ENCODE peak calls at places on chromosomes 7 and 10, in nine cellular contexts. H is stomach, W is sigmoid colon, Z is breast epithelium, F is endothelial cell of umbilical vein, J is transverse colon, U is GM23338, Y is SK-N-SH, G is H1. M is an unnamed sample. For H3K27me3, the result is how much of the 10 kb centered on the place peaks cover.

GRCh38 chr7:33716581-33717477 is 188.5 kb upstream of the BMPER start:
- DNase-seq in G (no peak), W (no peak), Y (no peak), U (peak), F (peak), Z (no peak), J (no peak), H (no peak), M (no peak)

GRCh38 chr10:91367127-91367531 is 43.0 kb upstream of the HECTD2 start:
- DNase-seq in U (no peak), F (no peak), H (no peak), J (no peak), G (no peak), Y (no peak), Z (no peak), W (no peak), M (no peak)

GRCh38 chr7:112159346-112159745 is 46.9 kb downstream of the DOCK4 start:
- DNase-seq in W (no peak), H (no peak), Z (no peak), G (no peak), F (no peak), Y (no peak), U (no peak), J (no peak), M (no peak)

GRCh38 chr7:81926154-81926553 is 156.3 kb upstream of the HGF start:
- DNase-seq in Z (no peak), H (no peak), J (no peak), F (no peak), G (no peak), U (no peak), Y (no peak), W (no peak), M (no peak)

GRCh38 chr10:124697837-124698559 is 46.2 kb downstream of the FAM53B start:
- DNase-seq in H (no peak), Y (no peak), U (peak), F (no peak), G (no peak), W (no peak), J (no peak), Z (no peak), M (no peak)

GRCh38 chr10:73117976-73118743 is 7.9 kb downstream of the NUDT13 start:
- DNase-seq in W (no peak), G (no peak), F (peak), H (no peak), Y (no peak), U (no peak), J (no peak), Z (no peak), M (no peak)

GRCh38 chr7:113371376-113372043 is 253.2 kb upstream of the SMIM30 start:
- DNase-seq in U (no peak), Y (no peak), H (no peak), F (no peak), J (no peak), Z (no peak), W (no peak), G (no peak), M (no peak)

GRCh38 chr10:99292159-99292558 is 37.0 kb upstream of the CNNM1 start:
- DNase-seq in J (no peak), W (no peak), Z (no peak), F (no peak), U (no peak), Y (no peak), H (no peak), G (no peak), M (peak)

GRCh38 chr10:101630420-101630920 is 42.3 kb downstream of the DPCD start:
- DNase-seq in H (no peak), G (no peak), Y (no peak), F (no peak), Z (no peak), U (no peak), J (no peak), W (peak), M (no peak)

GRCh38 chr10:69864321-69864720 is 62.6 kb downstream of the COL13A1 start:
- DNase-seq in J (no peak), Y (no peak), U (no peak), Z (no peak), G (no peak), F (peak), W (no peak), H (no peak), M (no peak)

GRCh38 chr7:11625669-11626068 is 206.3 kb downstream of the THSD7A start:
- DNase-seq in J (no peak), F (peak), U (peak), W (no peak), G (no peak), Y (no peak), Z (no peak), H (no peak), M (no peak)

GRCh38 chr10:93006435-93007039 is 54.1 kb upstream of the CYP26C1 start:
- DNase-seq in W (no peak), J (no peak), Y (peak), G (no peak), H (no peak), Z (no peak), F (peak), U (peak), M (no peak)

GRCh38 chr10:6221192-6221940 is 18.6 kb downstream of the PFKFB3 start:
- DNase-seq in Z (no peak), G (no peak), J (no peak), Y (peak), H (no peak), F (no peak), W (no peak), U (no peak), M (no peak)

GRCh38 chr7:150784954-150785353 is 15.2 kb downstream of the TMEM176B start:
- DNase-seq in J (peak), F (no peak), Z (no peak), U (no peak), W (no peak), G (no peak), Y (no peak), H (no peak), M (no peak)

GRCh38 chr10:81426722-81427121 is 448.3 kb upstream of the NRG3 start:
- DNase-seq in H (no peak), J (no peak), Y (no peak), U (no peak), W (no peak), Z (no peak), F (no peak), G (no peak), M (no peak)

GRCh38 chr10:21406595-21407218 is 118.8 kb downstream of the SKIDA1 start:
- DNase-seq in W (no peak), G (no peak), H (no peak), Z (no peak), U (no peak), Y (no peak), F (peak), J (no peak), M (no peak)

GRCh38 chr7:113289140-113289740 is 170.9 kb upstream of the SMIM30 start:
- DNase-seq in G (no peak), Z (no peak), W (no peak), U (peak), Y (peak), J (no peak), F (no peak), H (no peak), M (no peak)

GRCh38 chr7:114653391-114654088 is 238.9 kb downstream of the FOXP2 start:
- DNase-seq in Y (no peak), H (no peak), G (no peak), Z (no peak), U (no peak), W (no peak), F (peak), J (no peak), M (no peak)

GRCh38 chr10:14409247-14409646 is 78.5 kb upstream of the FRMD4A start:
- DNase-seq in J (no peak), H (no peak), W (no peak), U (no peak), F (no peak), Z (no peak), G (no peak), Y (no peak), M (no peak)

GRCh38 chr7:99473315-99473596 is 566 bp downstream of the ZNF789 start:
- DNase-seq in F (peak), J (peak), Y (peak), W (no peak), Z (no peak), H (no peak), G (no peak), U (peak), M (no peak)

GRCh38 chr10:117860823-117861222 is 185.9 kb downstream of the RAB11FIP2 start:
- DNase-seq in F (peak), Y (peak), H (no peak), U (peak), Z (no peak), J (no peak), G (no peak), W (no peak), M (no peak)

GRCh38 chr10:58275908-58276307 is 6.9 kb downstream of the CISD1 start:
- DNase-seq in U (no peak), F (peak), G (no peak), H (no peak), J (no peak), W (no peak), Y (no peak), Z (no peak), M (no peak)

GRCh38 chr10:99619090-99619800 is 994 bp downstream of the SLC25A28 start:
- DNase-seq in G (no peak), Z (no peak), U (peak), W (no peak), J (no peak), H (no peak), Y (no peak), F (peak), M (no peak)

GRCh38 chr7:83486957-83487356 is 162.0 kb downstream of the SEMA3E start:
- DNase-seq in Z (no peak), J (no peak), H (no peak), U (no peak), F (peak), G (no peak), W (no peak), Y (no peak), M (no peak)

GRCh38 chr7:22418251-22419046 is 61.5 kb upstream of the RAPGEF5 start:
- DNase-seq in G (no peak), U (no peak), H (no peak), W (no peak), F (peak), J (no peak), Z (no peak), Y (no peak), M (no peak)

GRCh38 chr7:108584211-108584610 is 14.5 kb downstream of the DNAJB9 start:
- DNase-seq in W (no peak), H (no peak), Z (no peak), J (no peak), G (no peak), Y (no peak), F (no peak), U (no peak), M (no peak)

GRCh38 chr7:94374231-94374630 is 20.5 kb upstream of the COL1A2 start:
- DNase-seq in Z (no peak), H (peak), F (peak), U (peak), W (peak), J (peak), G (no peak), Y (no peak), M (peak)

GRCh38 chr10:92894081-92894480 is 45.8 kb downstream of the EXOC6 start:
- DNase-seq in W (no peak), U (no peak), J (no peak), F (no peak), H (no peak), Z (no peak), Y (no peak), G (no peak), M (no peak)

GRCh38 chr10:129772472-129773358 is 191.4 kb downstream of the EBF3 start:
- DNase-seq in W (no peak), H (peak), Z (peak), F (no peak), Y (no peak), U (no peak), J (no peak), G (no peak), M (peak)

GRCh38 chr7:91892821-91893340 is 12.4 kb upstream of the MTERF1 start:
- DNase-seq in F (no peak), U (no peak), Z (no peak), W (no peak), H (no peak), J (no peak), G (no peak), Y (no peak), M (no peak)

GRCh38 chr10:90587081-90587491 is 270.8 kb downstream of the HTR7 start:
- DNase-seq in Z (no peak), H (no peak), F (peak), Y (no peak), G (no peak), U (no peak), J (no peak), W (no peak), M (no peak)

GRCh38 chr7:43865277-43865676 is 4.0 kb downstream of the MRPS24 start:
- DNase-seq in H (no peak), U (no peak), G (no peak), J (no peak), Y (no peak), Z (no peak), W (no peak), F (no peak), M (no peak)

GRCh38 chr10:24722676-24723385 is 856 bp downstream of the ARHGAP21 start:
- DNase-seq in U (peak), G (peak), H (peak), F (peak), J (peak), Y (peak), Z (no peak), W (peak), M (peak)

GRCh38 chr10:24723788-24724380 is at the start of gene ARHGAP21:
- DNase-seq in Z (peak), G (peak), H (peak), F (peak), W (peak), J (peak), U (peak), Y (peak), M (peak)

GRCh38 chr10:24724381-24725228 is 918 bp upstream of the ARHGAP21 start:
- DNase-seq in H (peak), U (peak), F (peak), J (peak), W (peak), G (peak), Y (peak), Z (peak), M (peak)

GRCh38 chr10:24722131-24722675 is 1.5 kb downstream of the ARHGAP21 start:
- DNase-seq in G (no peak), U (peak), W (no peak), H (no peak), F (peak), Z (no peak), Y (no peak), J (no peak), M (no peak)

GRCh38 chr10:24723386-24723787 is 300 bp downstream of the ARHGAP21 start:
- DNase-seq in Z (no peak), F (no peak), Y (peak), J (peak), H (peak), U (no peak), G (no peak), W (peak), M (peak)
- H3K4me3 ChIP-seq in Z (peak), F (peak), Y (peak), J (peak), H (peak), U (peak), G (peak), W (peak), M (peak)

GRCh38 chr7:27185013-27185707 is at the start of gene HOXA11:
- DNase-seq in G (peak), J (peak), U (no peak), F (peak), Y (no peak), H (peak), Z (no peak), W (peak), M (no peak)
- H3K27me3 ChIP-seq in G (half or more), J (half or more), U (half or more), F (under half), Y (half or more), H (half or more), Z (half or more), W (under half), M (half or more)

GRCh38 chr7:106895246-106895864 is 30.3 kb downstream of the PIK3CG start:
- DNase-seq in U (no peak), W (no peak), Y (no peak), Z (peak), H (no peak), J (peak), F (no peak), G (no peak), M (peak)
- TF ChIP-seq POLR2AphosphoS5 in U (no peak), W (no peak), Y (no peak), Z (no peak), H (no peak), J (no peak), F (no peak), G (no peak), M (no peak)

GRCh38 chr10:45581497-45582385 is 90.8 kb downstream of the ZFAND4 start:
- DNase-seq in J (no peak), G (no peak), W (no peak), U (no peak), Z (no peak), Y (no peak), H (no peak), F (no peak), M (no peak)

GRCh38 chr10:45582386-45582781 is 90.2 kb downstream of the ZFAND4 start:
- DNase-seq in J (no peak), Y (no peak), W (no peak), Z (no peak), G (no peak), H (no peak), F (no peak), U (no peak), M (no peak)

GRCh38 chr10:45580781-45581496 is 91.6 kb downstream of the ZFAND4 start:
- DNase-seq in U (no peak), W (no peak), G (no peak), J (peak), H (no peak), Z (no peak), Y (no peak), F (no peak), M (no peak)

GRCh38 chr10:45578384-45578946 is 94.1 kb downstream of the ZFAND4 start:
- DNase-seq in H (no peak), W (no peak), U (no peak), Y (no peak), J (no peak), F (no peak), Z (no peak), G (no peak), M (no peak)

GRCh38 chr10:45580371-45580770 is 92.2 kb downstream of the ZFAND4 start:
- DNase-seq in F (peak), G (no peak), U (no peak), W (no peak), Z (no peak), Y (no peak), J (no peak), H (no peak), M (no peak)
- H3K4me3 ChIP-seq in F (no peak), G (no peak), U (no peak), W (peak), Z (no peak), Y (no peak), J (peak), H (peak), M (peak)

DNA sequence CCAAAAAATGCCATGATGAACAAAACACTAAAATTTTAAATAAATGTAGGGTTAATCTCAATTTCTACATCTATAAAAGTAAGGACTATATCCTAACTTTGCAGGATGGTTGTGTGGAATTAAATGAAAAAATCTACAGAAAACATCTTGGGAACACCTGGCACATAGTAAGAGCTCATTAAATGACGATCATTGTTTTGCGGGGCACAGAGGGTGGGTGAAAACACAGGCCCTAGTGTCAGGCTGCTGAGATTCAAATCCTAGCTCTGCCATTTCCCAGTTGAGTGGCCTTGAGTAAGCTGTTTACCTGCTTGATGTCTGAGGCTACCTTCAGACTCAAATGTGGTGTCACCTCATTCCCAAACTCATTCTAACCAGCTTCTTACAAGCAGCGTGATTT is 35.6 kb downstream of the BTBD16 start:
- DNase-seq in Z (no peak), F (no peak), W (no peak), Y (no peak), J (no peak), G (no peak), U (no peak), H (no peak), M (no peak)
- H3K27me3 ChIP-seq in Z (under half), F (under half), W (under half), Y (under half), J (under half), G (under half), U (under half), H (under half), M (under half)

GRCh38 chr10:95297402-95297801 is 6.6 kb upstream of the PDLIM1 start:
- DNase-seq in G (no peak), Y (no peak), Z (no peak), J (no peak), U (no peak), F (no peak), H (no peak), W (no peak), M (no peak)
- TF ChIP-seq POLR2AphosphoS5 in G (no peak), Y (no peak), Z (no peak), J (no peak), U (no peak), F (no peak), H (no peak), W (no peak), M (no peak)